ENCODE peak calls at places on chromosomes 2 and 18, in nine cellular contexts. W is C1 segment of cervical spinal cord; X is NCI-H82; V is NT2/D1; H is ELR; D is stimulated activated CD8-positive, alpha-beta memory T cell treated with anti-CD3 and anti-CD28 coated beads, Interleukin-4, amount 100 ng/mL, for 1 hour; L is activated B cell treated with CpG ODN at 0.5 μM for 24 hours; Y is LHCN-M2; I is iPS DF 19.7. A is an unnamed sample.

GRCh38 chr2:199989822-199990221 is 34.4 kb downstream of the MAIP1 start:
- DNase-seq in W (no peak), X (no peak), V (no peak), H (no peak), D (no peak), L (no peak), Y (no peak), I (no peak), A (no peak)

GRCh38 chr2:151973013-151973900 is 125.6 kb downstream of the CACNB4 start:
- DNase-seq in W (peak), X (peak), V (no peak), H (no peak), D (no peak), L (no peak), Y (no peak), I (no peak), A (no peak)

GRCh38 chr2:121748202-121748601 is 7.2 kb upstream of the TSN start:
- DNase-seq in W (no peak), X (peak), V (no peak), H (peak), D (no peak), L (no peak), Y (peak), I (no peak), A (peak)

GRCh38 chr2:64352292-64352691 is 101.7 kb upstream of the LGALSL start:
- DNase-seq in W (no peak), X (no peak), V (no peak), H (no peak), D (no peak), L (no peak), Y (no peak), I (no peak), A (no peak)

GRCh38 chr2:232675381-232675780 is 21.8 kb upstream of the GIGYF2 start:
- DNase-seq in W (no peak), X (no peak), V (no peak), H (no peak), D (no peak), L (no peak), Y (no peak), I (no peak), A (no peak)

GRCh38 chr2:67399144-67399543 is 2.0 kb downstream of the ETAA1 start:
- DNase-seq in W (no peak), X (no peak), V (no peak), H (no peak), D (no peak), L (no peak), Y (no peak), I (no peak), A (no peak)

GRCh38 chr2:196046123-196046917 is 22.3 kb downstream of the DNAH7 start:
- DNase-seq in W (no peak), X (no peak), V (no peak), H (no peak), D (no peak), L (no peak), Y (peak), I (no peak), A (peak)

GRCh38 chr18:57959278-57959677 is 84.7 kb upstream of the NEDD4L start:
- DNase-seq in W (no peak), X (peak), V (peak), H (peak), D (no peak), L (no peak), Y (peak), I (peak), A (peak)

GRCh38 chr2:221596192-221596591 is 24.1 kb upstream of the EPHA4 start:
- DNase-seq in W (no peak), X (peak), V (no peak), H (peak), D (no peak), L (no peak), Y (peak), I (no peak), A (peak)

GRCh38 chr2:197672494-197672893 is 2.9 kb downstream of the RFTN2 start:
- DNase-seq in W (no peak), X (no peak), V (no peak), H (no peak), D (no peak), L (no peak), Y (no peak), I (no peak), A (no peak)

GRCh38 chr2:165632594-165632993 is 161.5 kb downstream of the GALNT3 start:
- DNase-seq in W (no peak), X (no peak), V (no peak), H (no peak), D (no peak), L (no peak), Y (no peak), I (no peak), A (no peak)

GRCh38 chr2:234981197-234982095 is 29.6 kb downstream of the SH3BP4 start:
- DNase-seq in W (no peak), X (no peak), V (peak), H (peak), D (no peak), L (no peak), Y (peak), I (peak), A (peak)

GRCh38 chr2:39127973-39128372 is 7.1 kb upstream of the SOS1 start:
- DNase-seq in W (no peak), X (no peak), V (no peak), H (peak), D (peak), L (no peak), Y (peak), I (no peak), A (no peak)

GRCh38 chr2:39091063-39091462 is 29.8 kb downstream of the SOS1 start:
- DNase-seq in W (no peak), X (no peak), V (no peak), H (no peak), D (no peak), L (no peak), Y (no peak), I (no peak), A (no peak)

GRCh38 chr18:56488739-56489138 is 149.7 kb downstream of the TXNL1 start:
- DNase-seq in W (no peak), X (no peak), V (no peak), H (no peak), D (no peak), L (no peak), Y (no peak), I (no peak), A (no peak)

GRCh38 chr2:54579682-54580349 is 123.7 kb downstream of the SPTBN1 start:
- DNase-seq in W (no peak), X (no peak), V (no peak), H (no peak), D (no peak), L (no peak), Y (no peak), I (no peak), A (no peak)

A was measured in brain microvascular endothelial cell.